ENCODE peak calls at places on chromosomes 3 and 15, in four cellular contexts. L is stimulated activated naive CD4-positive, alpha-beta T cell; M is prostate gland; P is activated T-cell treated with anti-CD3 and anti-CD28 coated beads, Interleukin-2, amount 50 U/mL, for 1 hour. Q is an unnamed sample.

GRCh38 chr3:46604127-46604526 is 8.2 kb upstream of the FAM240A start:
- DNase-seq in L (no peak), M (no peak), P (no peak), Q (no peak)

GRCh38 chr15:39908186-39908585 is 11.9 kb downstream of the GPR176 start:
- DNase-seq in L (no peak), M (no peak), P (no peak), Q (no peak)

GRCh38 chr3:114103858-114104257 is 47.3 kb downstream of the QTRT2 start:
- DNase-seq in L (no peak), M (no peak), P (no peak), Q (no peak)

GRCh38 chr15:90465140-90465929 is 64.4 kb upstream of the CRTC3 start:
- DNase-seq in L (no peak), M (no peak), P (no peak), Q (no peak)

GRCh38 chr15:74431116-74431515 is 2.6 kb downstream of the SEMA7A start:
- DNase-seq in L (no peak), M (no peak), P (no peak), Q (no peak)

GRCh38 chr15:83204697-83205096 is 2.9 kb downstream of the HDGFL3 start:
- DNase-seq in L (no peak), M (no peak), P (no peak), Q (no peak)

GRCh38 chr3:17234382-17234781 is 349.6 kb downstream of the PLCL2 start:
- DNase-seq in L (no peak), M (no peak), P (no peak), Q (no peak)

GRCh38 chr15:67085818-67086649 is 20.6 kb downstream of the SMAD3 start:
- DNase-seq in L (no peak), M (no peak), P (no peak), Q (no peak)

GRCh38 chr3:35537265-35537664 is 102.1 kb upstream of the ARPP21 start:
- DNase-seq in L (no peak), M (no peak), P (no peak), Q (peak)

GRCh38 chr15:66908503-66909095 is 156.8 kb upstream of the SMAD3 start:
- DNase-seq in L (no peak), M (no peak), P (no peak), Q (no peak)

GRCh38 chr3:129577925-129578742 is 28.3 kb downstream of the PLXND1 start:
- DNase-seq in L (no peak), M (no peak), P (no peak), Q (no peak)

GRCh38 chr15:75131269-75131643 is 70.4 kb upstream of the C15orf39 start:
- DNase-seq in L (no peak), M (no peak), P (no peak), Q (no peak)

GRCh38 chr3:58036287-58037032 is 28.2 kb downstream of the FLNB start:
- DNase-seq in L (no peak), M (no peak), P (no peak), Q (no peak)

GRCh38 chr15:27254016-27254415 is 283.0 kb downstream of the GABRG3 start:
- DNase-seq in L (no peak), M (no peak), P (no peak), Q (no peak)

GRCh38 chr15:100241572-100242479 is 99.9 kb downstream of the ADAMTS17 start:
- DNase-seq in L (no peak), M (no peak), P (no peak), Q (no peak)

GRCh38 chr3:195117978-195118581 is 152.9 kb downstream of the XXYLT1 start:
- DNase-seq in L (no peak), M (no peak), P (no peak), Q (no peak)

GRCh38 chr3:152885066-152885465 is 50.1 kb downstream of the P2RY1 start:
- DNase-seq in L (no peak), M (no peak), P (no peak), Q (no peak)

GRCh38 chr3:72818092-72818721 is 30.0 kb downstream of the SHQ1 start:
- DNase-seq in L (no peak), M (peak), P (no peak), Q (no peak)

GRCh38 chr3:195732951-195733350 is 12.2 kb downstream of the MUC20 start:
- DNase-seq in L (no peak), M (no peak), P (no peak), Q (no peak)

GRCh38 chr15:33808720-33809119 is 159.6 kb upstream of the CHRM5 start:
- DNase-seq in L (no peak), M (no peak), P (no peak), Q (no peak)

GRCh38 chr3:196985954-196986885 is 17.6 kb upstream of the PIGZ start:
- DNase-seq in L (no peak), M (no peak), P (no peak), Q (no peak)

GRCh38 chr3:158918451-158918850 is 116.6 kb downstream of the MFSD1 start:
- DNase-seq in L (no peak), M (no peak), P (no peak), Q (no peak)

GRCh38 chr15:66948294-66948693 is 117.1 kb upstream of the SMAD3 start:
- DNase-seq in L (no peak), M (no peak), P (no peak), Q (no peak)

GRCh38 chr3:73549071-73549600 is 75.6 kb downstream of the PDZRN3 start:
- DNase-seq in L (no peak), M (no peak), P (no peak), Q (no peak)

GRCh38 chr15:70267879-70268278 is 170.2 kb upstream of the TLE3 start:
- DNase-seq in L (no peak), M (no peak), P (no peak), Q (no peak)

GRCh38 chr3:126127452-126127851 is 43.5 kb upstream of the SLC41A3 start:
- DNase-seq in L (no peak), M (no peak), P (peak), Q (no peak)

GRCh38 chr3:151926956-151927355 is 53.5 kb downstream of the SUCNR1 start:
- DNase-seq in L (no peak), M (no peak), P (no peak), Q (no peak)

GRCh38 chr15:85543741-85544155 is 163.3 kb downstream of the AKAP13 start:
- DNase-seq in L (peak), M (peak), P (peak), Q (no peak)

GRCh38 chr15:40347559-40348470 is 3.0 kb upstream of the PHGR1 start:
- DNase-seq in L (no peak), M (no peak), P (no peak), Q (no peak)

GRCh38 chr15:49145651-49146609 is 9.5 kb downstream of the COPS2 start:
- DNase-seq in L (peak), M (peak), P (no peak), Q (peak)

GRCh38 chr15:60932051-60932915 is 296.8 kb downstream of the RORA start:
- DNase-seq in L (no peak), M (peak), P (peak), Q (no peak)

Q was measured in NCI-H345.